ENCODE peak calls at places on chromosome 18, in nine cellular contexts. One of them, this sample, is unnamed.

GRCh38 chr18:58867281-58867961 is 2.7 kb downstream of the ZNF532 start:
- DNase-seq in GM10248: no peak
- DNase-seq in mucosa of descending colon: no peak
- DNase-seq in nephron progenitor cell: peak
- DNase-seq in T follicular helper cell: no peak
- DNase-seq in HFF-Myc: no peak
- DNase-seq in activated naive CD4-positive, alpha-beta T cell treated with anti-CD3 and anti-CD28 coated beads, Interleukin-2, amount 10 ng/mL, durations not matched to agents 7 days and 5 days: no peak
- DNase-seq in NCI-H774: no peak
- DNase-seq in stimulated activated CD4-positive, alpha-beta T cell treated with anti-CD3 and anti-CD28 coated beads, TNF-alpha, amount 100 ng/mL, for 1 hour: no peak
- DNase-seq in this sample: no peak

GRCh38 chr18:9988665-9989064 is 74.8 kb downstream of the VAPA start:
- DNase-seq in NCI-H774: no peak
- DNase-seq in GM10248: no peak
- DNase-seq in T follicular helper cell: no peak
- DNase-seq in mucosa of descending colon: no peak
- DNase-seq in activated naive CD4-positive, alpha-beta T cell treated with anti-CD3 and anti-CD28 coated beads, Interleukin-2, amount 10 ng/mL, durations not matched to agents 7 days and 5 days: no peak
- DNase-seq in nephron progenitor cell: no peak
- DNase-seq in stimulated activated CD4-positive, alpha-beta T cell treated with anti-CD3 and anti-CD28 coated beads, TNF-alpha, amount 100 ng/mL, for 1 hour: no peak
- DNase-seq in HFF-Myc: no peak
- DNase-seq in this sample: no peak

GRCh38 chr18:48263913-48264506 is 145.2 kb downstream of the ZBTB7C start:
- DNase-seq in mucosa of descending colon: no peak
- DNase-seq in HFF-Myc: no peak
- DNase-seq in NCI-H774: no peak
- DNase-seq in stimulated activated CD4-positive, alpha-beta T cell treated with anti-CD3 and anti-CD28 coated beads, TNF-alpha, amount 100 ng/mL, for 1 hour: no peak
- DNase-seq in GM10248: no peak
- DNase-seq in T follicular helper cell: no peak
- DNase-seq in nephron progenitor cell: no peak
- DNase-seq in activated naive CD4-positive, alpha-beta T cell treated with anti-CD3 and anti-CD28 coated beads, Interleukin-2, amount 10 ng/mL, durations not matched to agents 7 days and 5 days: no peak
- DNase-seq in this sample: no peak

GRCh38 chr18:23537274-23537673 is 34.0 kb downstream of the RMC1 start:
- DNase-seq in nephron progenitor cell: no peak
- DNase-seq in activated naive CD4-positive, alpha-beta T cell treated with anti-CD3 and anti-CD28 coated beads, Interleukin-2, amount 10 ng/mL, durations not matched to agents 7 days and 5 days: no peak
- DNase-seq in mucosa of descending colon: no peak
- DNase-seq in stimulated activated CD4-positive, alpha-beta T cell treated with anti-CD3 and anti-CD28 coated beads, TNF-alpha, amount 100 ng/mL, for 1 hour: no peak
- DNase-seq in HFF-Myc: no peak
- DNase-seq in GM10248: no peak
- DNase-seq in NCI-H774: no peak
- DNase-seq in T follicular helper cell: no peak
- DNase-seq in this sample: no peak

GRCh38 chr18:58106674-58107058 is 62.6 kb downstream of the NEDD4L start:
- DNase-seq in nephron progenitor cell: no peak
- DNase-seq in activated naive CD4-positive, alpha-beta T cell treated with anti-CD3 and anti-CD28 coated beads, Interleukin-2, amount 10 ng/mL, durations not matched to agents 7 days and 5 days: no peak
- DNase-seq in GM10248: no peak
- DNase-seq in mucosa of descending colon: no peak
- DNase-seq in T follicular helper cell: no peak
- DNase-seq in NCI-H774: no peak
- DNase-seq in HFF-Myc: no peak
- DNase-seq in stimulated activated CD4-positive, alpha-beta T cell treated with anti-CD3 and anti-CD28 coated beads, TNF-alpha, amount 100 ng/mL, for 1 hour: no peak
- DNase-seq in this sample: no peak

GRCh38 chr18:70172225-70172624 is 33.3 kb downstream of the RTTN start:
- DNase-seq in GM10248: no peak
- DNase-seq in stimulated activated CD4-positive, alpha-beta T cell treated with anti-CD3 and anti-CD28 coated beads, TNF-alpha, amount 100 ng/mL, for 1 hour: no peak
- DNase-seq in T follicular helper cell: no peak
- DNase-seq in mucosa of descending colon: no peak
- DNase-seq in NCI-H774: no peak
- DNase-seq in activated naive CD4-positive, alpha-beta T cell treated with anti-CD3 and anti-CD28 coated beads, Interleukin-2, amount 10 ng/mL, durations not matched to agents 7 days and 5 days: no peak
- DNase-seq in nephron progenitor cell: no peak
- DNase-seq in HFF-Myc: no peak
- DNase-seq in this sample: no peak

GRCh38 chr18:48815581-48816324 is 135.0 kb downstream of the SMAD7 start:
- DNase-seq in T follicular helper cell: no peak
- DNase-seq in NCI-H774: no peak
- DNase-seq in GM10248: no peak
- DNase-seq in activated naive CD4-positive, alpha-beta T cell treated with anti-CD3 and anti-CD28 coated beads, Interleukin-2, amount 10 ng/mL, durations not matched to agents 7 days and 5 days: no peak
- DNase-seq in HFF-Myc: no peak
- DNase-seq in mucosa of descending colon: no peak
- DNase-seq in nephron progenitor cell: no peak
- DNase-seq in stimulated activated CD4-positive, alpha-beta T cell treated with anti-CD3 and anti-CD28 coated beads, TNF-alpha, amount 100 ng/mL, for 1 hour: no peak
- DNase-seq in this sample: peak

GRCh38 chr18:59139291-59139614 is 431 bp upstream of the SEC11C start:
- DNase-seq in T follicular helper cell: peak
- DNase-seq in HFF-Myc: no peak
- DNase-seq in GM10248: peak
- DNase-seq in stimulated activated CD4-positive, alpha-beta T cell treated with anti-CD3 and anti-CD28 coated beads, TNF-alpha, amount 100 ng/mL, for 1 hour: peak
- DNase-seq in activated naive CD4-positive, alpha-beta T cell treated with anti-CD3 and anti-CD28 coated beads, Interleukin-2, amount 10 ng/mL, durations not matched to agents 7 days and 5 days: peak
- DNase-seq in mucosa of descending colon: peak
- DNase-seq in nephron progenitor cell: peak
- DNase-seq in NCI-H774: peak
- DNase-seq in this sample: peak

GRCh38 chr18:2827076-2827475 is 19.7 kb upstream of the EMILIN2 start:
- DNase-seq in NCI-H774: no peak
- DNase-seq in HFF-Myc: no peak
- DNase-seq in mucosa of descending colon: no peak
- DNase-seq in T follicular helper cell: no peak
- DNase-seq in GM10248: no peak
- DNase-seq in stimulated activated CD4-positive, alpha-beta T cell treated with anti-CD3 and anti-CD28 coated beads, TNF-alpha, amount 100 ng/mL, for 1 hour: no peak
- DNase-seq in activated naive CD4-positive, alpha-beta T cell treated with anti-CD3 and anti-CD28 coated beads, Interleukin-2, amount 10 ng/mL, durations not matched to agents 7 days and 5 days: no peak
- DNase-seq in nephron progenitor cell: no peak
- DNase-seq in this sample: no peak

GRCh38 chr18:25076980-25077780 is 274.8 kb downstream of the ZNF521 start:
- DNase-seq in HFF-Myc: no peak
- DNase-seq in T follicular helper cell: no peak
- DNase-seq in stimulated activated CD4-positive, alpha-beta T cell treated with anti-CD3 and anti-CD28 coated beads, TNF-alpha, amount 100 ng/mL, for 1 hour: no peak
- DNase-seq in nephron progenitor cell: no peak
- DNase-seq in activated naive CD4-positive, alpha-beta T cell treated with anti-CD3 and anti-CD28 coated beads, Interleukin-2, amount 10 ng/mL, durations not matched to agents 7 days and 5 days: no peak
- DNase-seq in NCI-H774: no peak
- DNase-seq in GM10248: no peak
- DNase-seq in mucosa of descending colon: peak
- DNase-seq in this sample: no peak

GRCh38 chr18:41959045-41959444 is 4.0 kb downstream of the PIK3C3 start:
- DNase-seq in T follicular helper cell: no peak
- DNase-seq in GM10248: no peak
- DNase-seq in HFF-Myc: no peak
- DNase-seq in stimulated activated CD4-positive, alpha-beta T cell treated with anti-CD3 and anti-CD28 coated beads, TNF-alpha, amount 100 ng/mL, for 1 hour: no peak
- DNase-seq in nephron progenitor cell: no peak
- DNase-seq in NCI-H774: no peak
- DNase-seq in activated naive CD4-positive, alpha-beta T cell treated with anti-CD3 and anti-CD28 coated beads, Interleukin-2, amount 10 ng/mL, durations not matched to agents 7 days and 5 days: no peak
- DNase-seq in mucosa of descending colon: no peak
- DNase-seq in this sample: no peak

GRCh38 chr18:69705987-69706386 is 241.7 kb downstream of the CD226 start:
- DNase-seq in HFF-Myc: no peak
- DNase-seq in NCI-H774: no peak
- DNase-seq in GM10248: no peak
- DNase-seq in mucosa of descending colon: no peak
- DNase-seq in T follicular helper cell: no peak
- DNase-seq in activated naive CD4-positive, alpha-beta T cell treated with anti-CD3 and anti-CD28 coated beads, Interleukin-2, amount 10 ng/mL, durations not matched to agents 7 days and 5 days: no peak
- DNase-seq in stimulated activated CD4-positive, alpha-beta T cell treated with anti-CD3 and anti-CD28 coated beads, TNF-alpha, amount 100 ng/mL, for 1 hour: no peak
- DNase-seq in nephron progenitor cell: no peak
- DNase-seq in this sample: no peak

GRCh38 chr18:8942909-8943545 is 159.5 kb upstream of the NDUFV2 start:
- DNase-seq in nephron progenitor cell: no peak
- DNase-seq in HFF-Myc: no peak
- DNase-seq in GM10248: no peak
- DNase-seq in NCI-H774: no peak
- DNase-seq in T follicular helper cell: no peak
- DNase-seq in activated naive CD4-positive, alpha-beta T cell treated with anti-CD3 and anti-CD28 coated beads, Interleukin-2, amount 10 ng/mL, durations not matched to agents 7 days and 5 days: no peak
- DNase-seq in mucosa of descending colon: no peak
- DNase-seq in stimulated activated CD4-positive, alpha-beta T cell treated with anti-CD3 and anti-CD28 coated beads, TNF-alpha, amount 100 ng/mL, for 1 hour: no peak
- DNase-seq in this sample: no peak

GRCh38 chr18:77071711-77072292 is 60.8 kb downstream of the MBP start:
- DNase-seq in GM10248: no peak
- DNase-seq in stimulated activated CD4-positive, alpha-beta T cell treated with anti-CD3 and anti-CD28 coated beads, TNF-alpha, amount 100 ng/mL, for 1 hour: no peak
- DNase-seq in nephron progenitor cell: no peak
- DNase-seq in NCI-H774: no peak
- DNase-seq in HFF-Myc: peak
- DNase-seq in mucosa of descending colon: no peak
- DNase-seq in activated naive CD4-positive, alpha-beta T cell treated with anti-CD3 and anti-CD28 coated beads, Interleukin-2, amount 10 ng/mL, durations not matched to agents 7 days and 5 days: peak
- DNase-seq in T follicular helper cell: peak
- DNase-seq in this sample: no peak

This sample was measured in right lobe of liver.